ENCODE peak calls at places on chromosomes 4 and X, in nine cellular contexts. One of them, this sample, is unnamed.

GRCh38 chr4:79197275-79198009 is 128.4 kb downstream of the NAA11 start:
- DNase-seq in tibial artery: no peak
- DNase-seq in activated CD8-positive, alpha-beta memory T cell treated with anti-CD3 and anti-CD28 coated beads for 24 hours: no peak
- DNase-seq in ascending aorta: no peak
- DNase-seq in HFFc6: no peak
- DNase-seq in CD8-positive, alpha-beta T cell: no peak
- DNase-seq in CD4-positive, alpha-beta T cell: no peak
- DNase-seq in activated naive CD8-positive, alpha-beta T cell treated with anti-CD3 and anti-CD28 coated beads, Interleukin-2, amount 50 U/mL, for 24 hours: no peak
- DNase-seq in AG09309: no peak
- DNase-seq in this sample: no peak

GRCh38 chr4:105527081-105527480 is 25.3 kb upstream of the ARHGEF38 start:
- DNase-seq in tibial artery: no peak
- DNase-seq in activated CD8-positive, alpha-beta memory T cell treated with anti-CD3 and anti-CD28 coated beads for 24 hours: no peak
- DNase-seq in ascending aorta: no peak
- DNase-seq in HFFc6: no peak
- DNase-seq in CD8-positive, alpha-beta T cell: no peak
- DNase-seq in CD4-positive, alpha-beta T cell: no peak
- DNase-seq in activated naive CD8-positive, alpha-beta T cell treated with anti-CD3 and anti-CD28 coated beads, Interleukin-2, amount 50 U/mL, for 24 hours: no peak
- DNase-seq in AG09309: no peak
- DNase-seq in this sample: no peak

GRCh38 chrX:134520860-134521390 is 61.0 kb downstream of the HPRT1 start:
- DNase-seq in tibial artery: no peak
- DNase-seq in activated CD8-positive, alpha-beta memory T cell treated with anti-CD3 and anti-CD28 coated beads for 24 hours: no peak
- DNase-seq in ascending aorta: no peak
- DNase-seq in HFFc6: peak
- DNase-seq in CD8-positive, alpha-beta T cell: no peak
- DNase-seq in CD4-positive, alpha-beta T cell: no peak
- DNase-seq in activated naive CD8-positive, alpha-beta T cell treated with anti-CD3 and anti-CD28 coated beads, Interleukin-2, amount 50 U/mL, for 24 hours: no peak
- DNase-seq in AG09309: peak
- DNase-seq in this sample: peak

GRCh38 chr4:48315728-48316630 is 25.4 kb upstream of the SLAIN2 start:
- DNase-seq in tibial artery: no peak
- DNase-seq in activated CD8-positive, alpha-beta memory T cell treated with anti-CD3 and anti-CD28 coated beads for 24 hours: no peak
- DNase-seq in ascending aorta: no peak
- DNase-seq in HFFc6: peak
- DNase-seq in CD8-positive, alpha-beta T cell: no peak
- DNase-seq in CD4-positive, alpha-beta T cell: no peak
- DNase-seq in activated naive CD8-positive, alpha-beta T cell treated with anti-CD3 and anti-CD28 coated beads, Interleukin-2, amount 50 U/mL, for 24 hours: peak
- DNase-seq in AG09309: peak
- DNase-seq in this sample: peak

GRCh38 chr4:57018930-57019329 is 40.2 kb downstream of the POLR2B start:
- DNase-seq in tibial artery: no peak
- DNase-seq in activated CD8-positive, alpha-beta memory T cell treated with anti-CD3 and anti-CD28 coated beads for 24 hours: no peak
- DNase-seq in ascending aorta: no peak
- DNase-seq in HFFc6: no peak
- DNase-seq in CD8-positive, alpha-beta T cell: no peak
- DNase-seq in CD4-positive, alpha-beta T cell: no peak
- DNase-seq in activated naive CD8-positive, alpha-beta T cell treated with anti-CD3 and anti-CD28 coated beads, Interleukin-2, amount 50 U/mL, for 24 hours: no peak
- DNase-seq in AG09309: no peak
- DNase-seq in this sample: no peak

GRCh38 chrX:101409043-101409442 is 1.0 kb downstream of the HNRNPH2 start:
- DNase-seq in tibial artery: no peak
- DNase-seq in activated CD8-positive, alpha-beta memory T cell treated with anti-CD3 and anti-CD28 coated beads for 24 hours: no peak
- DNase-seq in ascending aorta: no peak
- DNase-seq in HFFc6: no peak
- DNase-seq in CD8-positive, alpha-beta T cell: no peak
- DNase-seq in CD4-positive, alpha-beta T cell: no peak
- DNase-seq in activated naive CD8-positive, alpha-beta T cell treated with anti-CD3 and anti-CD28 coated beads, Interleukin-2, amount 50 U/mL, for 24 hours: no peak
- DNase-seq in AG09309: no peak
- DNase-seq in this sample: no peak

GRCh38 chr4:100289530-100289888 is 99.2 kb upstream of the DDIT4L start:
- DNase-seq in tibial artery: no peak
- DNase-seq in activated CD8-positive, alpha-beta memory T cell treated with anti-CD3 and anti-CD28 coated beads for 24 hours: no peak
- DNase-seq in ascending aorta: no peak
- DNase-seq in HFFc6: peak
- DNase-seq in CD8-positive, alpha-beta T cell: no peak
- DNase-seq in CD4-positive, alpha-beta T cell: no peak
- DNase-seq in activated naive CD8-positive, alpha-beta T cell treated with anti-CD3 and anti-CD28 coated beads, Interleukin-2, amount 50 U/mL, for 24 hours: no peak
- DNase-seq in AG09309: no peak
- DNase-seq in this sample: no peak

GRCh38 chr4:4750187-4750586 is 109.3 kb upstream of the MSX1 start:
- DNase-seq in tibial artery: no peak
- DNase-seq in activated CD8-positive, alpha-beta memory T cell treated with anti-CD3 and anti-CD28 coated beads for 24 hours: no peak
- DNase-seq in ascending aorta: no peak
- DNase-seq in HFFc6: no peak
- DNase-seq in CD8-positive, alpha-beta T cell: no peak
- DNase-seq in CD4-positive, alpha-beta T cell: no peak
- DNase-seq in activated naive CD8-positive, alpha-beta T cell treated with anti-CD3 and anti-CD28 coated beads, Interleukin-2, amount 50 U/mL, for 24 hours: no peak
- DNase-seq in AG09309: no peak
- DNase-seq in this sample: no peak

GRCh38 chrX:34578237-34578636 is 78.8 kb downstream of the TMEM47 start:
- DNase-seq in tibial artery: no peak
- DNase-seq in activated CD8-positive, alpha-beta memory T cell treated with anti-CD3 and anti-CD28 coated beads for 24 hours: no peak
- DNase-seq in ascending aorta: no peak
- DNase-seq in HFFc6: peak
- DNase-seq in CD8-positive, alpha-beta T cell: no peak
- DNase-seq in CD4-positive, alpha-beta T cell: no peak
- DNase-seq in activated naive CD8-positive, alpha-beta T cell treated with anti-CD3 and anti-CD28 coated beads, Interleukin-2, amount 50 U/mL, for 24 hours: no peak
- DNase-seq in AG09309: peak
- DNase-seq in this sample: peak

GRCh38 chr4:80011636-80012236 is 61.3 kb downstream of the ANTXR2 start:
- DNase-seq in tibial artery: no peak
- DNase-seq in activated CD8-positive, alpha-beta memory T cell treated with anti-CD3 and anti-CD28 coated beads for 24 hours: no peak
- DNase-seq in ascending aorta: no peak
- DNase-seq in HFFc6: peak
- DNase-seq in CD8-positive, alpha-beta T cell: no peak
- DNase-seq in CD4-positive, alpha-beta T cell: no peak
- DNase-seq in activated naive CD8-positive, alpha-beta T cell treated with anti-CD3 and anti-CD28 coated beads, Interleukin-2, amount 50 U/mL, for 24 hours: no peak
- DNase-seq in AG09309: peak
- DNase-seq in this sample: peak

GRCh38 chr4:185011408-185011807 is 6.9 kb upstream of the HELT start:
- DNase-seq in tibial artery: no peak
- DNase-seq in activated CD8-positive, alpha-beta memory T cell treated with anti-CD3 and anti-CD28 coated beads for 24 hours: no peak
- DNase-seq in ascending aorta: no peak
- DNase-seq in HFFc6: no peak
- DNase-seq in CD8-positive, alpha-beta T cell: no peak
- DNase-seq in CD4-positive, alpha-beta T cell: peak
- DNase-seq in activated naive CD8-positive, alpha-beta T cell treated with anti-CD3 and anti-CD28 coated beads, Interleukin-2, amount 50 U/mL, for 24 hours: no peak
- DNase-seq in AG09309: no peak
- DNase-seq in this sample: no peak

This sample was measured in brain microvascular endothelial cell.